ENCODE peak calls at places on chromosomes 4 and X, in ten cellular contexts. Q, A, J, V, T, G, R, M, H and N are unnamed samples.

GRCh38 chrX:130895299-130895698 is 7.7 kb downstream of the ENOX2 start:
- DNase-seq in V (no peak), H (no peak), J (peak), G (no peak), Q (no peak), A (peak), R (no peak), M (no peak), T (no peak), N (no peak)

GRCh38 chr4:176335421-176335820 is 15.7 kb downstream of the SPCS3 start:
- DNase-seq in J (peak), A (no peak), M (no peak), H (no peak), R (peak), T (no peak), G (no peak), V (no peak), Q (no peak), N (no peak)

GRCh38 chr4:77473509-77473908 is 132.1 kb upstream of the CXCL13 start:
- DNase-seq in R (peak), M (no peak), V (no peak), T (no peak), H (no peak), G (peak), A (no peak), Q (no peak), J (peak), N (no peak)

GRCh38 chrX:110966839-110967238 is 129.2 kb upstream of the PAK3 start:
- DNase-seq in T (no peak), A (peak), R (no peak), M (no peak), J (no peak), G (peak), V (no peak), H (no peak), Q (no peak), N (no peak)

GRCh38 chr4:166400270-166400894 is 527.3 kb downstream of the TLL1 start:
- DNase-seq in M (no peak), Q (no peak), R (no peak), A (no peak), V (no peak), G (no peak), T (no peak), H (no peak), J (no peak), N (no peak)

GRCh38 chr4:182939680-182940079 is 22.5 kb upstream of the DCTD start:
- DNase-seq in T (no peak), H (no peak), Q (no peak), R (no peak), A (no peak), M (no peak), J (no peak), G (no peak), V (no peak), N (no peak)

GRCh38 chr4:8515316-8516060 is 64.7 kb upstream of the GPR78 start:
- DNase-seq in H (no peak), R (no peak), G (peak), V (no peak), A (peak), M (no peak), J (peak), T (no peak), Q (no peak), N (no peak)

GRCh38 chrX:137926090-137926489 is 360.2 kb downstream of the ZIC3 start:
- DNase-seq in T (no peak), A (no peak), Q (no peak), H (no peak), J (no peak), V (no peak), R (peak), M (no peak), G (peak), N (no peak)

GRCh38 chrX:56726609-56727008 is 2.4 kb upstream of the NBDY start:
- DNase-seq in H (no peak), R (peak), T (no peak), J (peak), G (peak), V (no peak), M (no peak), A (peak), Q (no peak), N (no peak)

GRCh38 chrX:68462653-68463052 is 29.4 kb upstream of the OPHN1 start:
- DNase-seq in J (peak), H (peak), M (no peak), Q (no peak), R (peak), G (peak), T (no peak), V (no peak), A (no peak), N (no peak)

GRCh38 chrX:30150196-30150895 is 65.0 kb upstream of the MAGEB2 start:
- DNase-seq in V (no peak), R (no peak), T (no peak), J (no peak), A (no peak), Q (no peak), H (no peak), G (peak), M (no peak), N (no peak)

GRCh38 chr4:112753333-112753732 is 116.4 kb downstream of the LARP7 start:
- DNase-seq in H (no peak), A (no peak), G (no peak), R (peak), V (no peak), Q (no peak), J (no peak), M (no peak), T (no peak), N (no peak)

GRCh38 chrX:68633981-68634380 is 13.5 kb upstream of the STARD8 start:
- DNase-seq in G (no peak), V (no peak), M (no peak), Q (no peak), A (no peak), J (no peak), T (no peak), H (no peak), R (no peak), N (no peak)

GRCh38 chr4:148443550-148444295 is 1.5 kb upstream of the NR3C2 start:
- DNase-seq in Q (no peak), J (no peak), A (peak), V (peak), H (peak), R (peak), T (peak), M (no peak), G (no peak), N (peak)

GRCh38 chr4:188911199-188911598 is 772.0 kb downstream of the TRIML1 start:
- DNase-seq in J (no peak), M (no peak), R (no peak), A (no peak), G (no peak), V (no peak), H (no peak), Q (no peak), T (no peak), N (no peak)

GRCh38 chrX:44873415-44874270 is 655 bp downstream of the KDM6A start:
- DNase-seq in T (peak), J (peak), A (peak), M (peak), H (peak), R (peak), V (peak), Q (no peak), G (peak), N (peak)

GRCh38 chrX:40108959-40109287 is 11.2 kb upstream of the BCOR start:
- DNase-seq in Q (no peak), J (peak), M (peak), A (peak), H (peak), V (no peak), G (peak), R (peak), T (peak), N (peak)

GRCh38 chrX:124217289-124218251 is 114.9 kb upstream of the TEX13D start:
- DNase-seq in Q (peak), V (peak), M (peak), H (peak), R (peak), J (no peak), T (no peak), A (peak), G (no peak), N (peak)

GRCh38 chr4:60657802-60658201 is 542.3 kb upstream of the ADGRL3 start:
- DNase-seq in A (no peak), H (no peak), Q (no peak), M (no peak), R (no peak), V (no peak), T (no peak), G (peak), J (peak), N (no peak)

GRCh38 chr4:18518098-18518497 is 496.5 kb upstream of the LCORL start:
- DNase-seq in M (no peak), G (no peak), H (no peak), T (no peak), V (no peak), A (no peak), Q (no peak), J (no peak), R (peak), N (no peak)

GRCh38 chr4:6226506-6226905 is 26.2 kb upstream of the JAKMIP1 start:
- DNase-seq in R (no peak), V (no peak), H (no peak), A (peak), M (no peak), J (no peak), G (no peak), Q (no peak), T (no peak), N (no peak)